ENCODE peak calls at places on chromosomes 11 and 22, in seven cellular contexts. G, J, I, L, U, Z and V are unnamed samples.

GRCh38 chr22:28911279-28911640 is 27.9 kb downstream of the ZNRF3 start:
- DNase-seq in G (no peak), J (no peak), I (no peak), L (no peak), U (no peak), Z (no peak), V (no peak)

GRCh38 chr11:225734-226453 is 10.2 kb downstream of the SIRT3 start:
- DNase-seq in G (no peak), J (no peak), I (no peak), L (peak; percentile 53), U (no peak), Z (no peak), V (no peak)

GRCh38 chr22:22942511-22943329 is 55.1 kb downstream of the IGLL5 start:
- DNase-seq in G (peak; percentile 59), J (peak; percentile 99), I (peak; percentile 44), L (peak; percentile 78), U (peak; percentile 80), Z (no peak), V (peak; percentile 46)

GRCh38 chr22:41271787-41272186 is 14.2 kb downstream of the RANGAP1 start:
- DNase-seq in G (no peak), J (no peak), I (no peak), L (no peak), U (no peak), Z (no peak), V (no peak)

GRCh38 chr11:68406318-68407313 is 53.9 kb upstream of the PPP6R3 start:
- DNase-seq in G (no peak), J (no peak), I (peak; percentile 38), L (no peak), U (no peak), Z (no peak), V (no peak)

GRCh38 chr22:28268176-28268575 is 349.1 kb upstream of the PITPNB start:
- DNase-seq in G (no peak), J (no peak), I (no peak), L (no peak), U (no peak), Z (no peak), V (no peak)

GRCh38 chr22:40203568-40203967 is 25.8 kb downstream of the TNRC6B start:
- DNase-seq in G (no peak), J (no peak), I (no peak), L (no peak), U (no peak), Z (no peak), V (no peak)

GRCh38 chr11:2342557-2342956 is 34.6 kb upstream of the CD81 start:
- DNase-seq in G (no peak), J (no peak), I (no peak), L (no peak), U (no peak), Z (no peak), V (no peak)

GRCh38 chr22:23075525-23076216 is 5.4 kb downstream of the GNAZ start:
- DNase-seq in G (no peak), J (no peak), I (peak; percentile 99), L (no peak), U (no peak), Z (no peak), V (no peak)

GRCh38 chr11:92916299-92916698 is 53.2 kb upstream of the MTNR1B start:
- DNase-seq in G (no peak), J (no peak), I (no peak), L (no peak), U (no peak), Z (no peak), V (no peak)

GRCh38 chr22:17773606-17774205 is 563 bp downstream of the BID start:
- DNase-seq in G (no peak), J (peak; percentile 72), I (peak; percentile 35), L (no peak), U (peak; percentile 93), Z (no peak), V (no peak)

GRCh38 chr11:10497371-10498021 is 42.4 kb downstream of the AMPD3 start:
- DNase-seq in G (no peak), J (no peak), I (no peak), L (no peak), U (no peak), Z (no peak), V (no peak)

GRCh38 chr11:11157201-11157600 is 195.8 kb downstream of the CSNK2A3 start:
- DNase-seq in G (peak; percentile 21), J (peak; percentile 41), I (peak; percentile 33), L (no peak), U (peak; percentile 59), Z (no peak), V (peak; percentile 28)

GRCh38 chr11:57499983-57500461 is 15.5 kb downstream of the SLC43A1 start:
- DNase-seq in G (no peak), J (no peak), I (no peak), L (no peak), U (no peak), Z (no peak), V (no peak)

GRCh38 chr11:46330887-46331652 is 16.2 kb upstream of the DGKZ start:
- DNase-seq in G (no peak), J (no peak), I (no peak), L (no peak), U (no peak), Z (no peak), V (no peak)

GRCh38 chr11:69799582-69799981 is 19.6 kb downstream of the FGF3 start:
- DNase-seq in G (peak; percentile 84), J (peak; percentile 67), I (peak; percentile 23), L (no peak), U (peak; percentile 63), Z (no peak), V (peak; percentile 70)

GRCh38 chr22:35308480-35308945 is 8.8 kb downstream of the TOM1 start:
- DNase-seq in G (no peak), J (no peak), I (no peak), L (peak; percentile 88), U (no peak), Z (no peak), V (no peak)
- H3K4me1 ChIP-seq in G (peaks cover 25% of the 10 kb centered on the region), J (peaks cover 4% of the 10 kb centered on the region), I (peaks cover 64% of the 10 kb centered on the region), L (peaks cover 67% of the 10 kb centered on the region), U (peaks cover 18% of the 10 kb centered on the region), Z (no peaks in the 10 kb centered on the region), V (peaks cover 7% of the 10 kb centered on the region)

GRCh38 chr11:118911113-118911879 is 14.4 kb downstream of the BCL9L start:
- DNase-seq in G (no peak), J (peak; percentile 56), I (peak; percentile 83), L (no peak), U (no peak), Z (no peak), V (no peak)
- TF ChIP-seq YY1 in G (no peak), J (no peak), I (peak; percentile 12), L (no peak), U (no peak), Z (no peak), V (no peak)

GRCh38 chr11:34625576-34625975 is 4.7 kb downstream of the EHF start:
- DNase-seq in G (no peak), J (no peak), I (no peak), L (no peak), U (no peak), Z (no peak), V (no peak)
- H3K4me1 ChIP-seq in G (peaks cover 4% of the 10 kb centered on the region), J (no peaks in the 10 kb centered on the region), I (peaks cover 25% of the 10 kb centered on the region), L (peaks cover 13% of the 10 kb centered on the region), U (no peaks in the 10 kb centered on the region), Z (no peaks in the 10 kb centered on the region), V (no peaks in the 10 kb centered on the region)

GRCh38 chr11:78177216-78177615 is 11.2 kb downstream of the KCTD21 start:
- DNase-seq in G (no peak), J (no peak), I (no peak), L (no peak), U (no peak), Z (no peak), V (no peak)

GRCh38 chr11:78176605-78177141 is 11.8 kb downstream of the KCTD21 start:
- DNase-seq in G (no peak), J (no peak), I (no peak), L (no peak), U (no peak), Z (no peak), V (no peak)

GRCh38 chr11:78179459-78180071 is 8.9 kb downstream of the KCTD21 start:
- DNase-seq in G (no peak), J (peak; percentile 30), I (peak; percentile 69), L (no peak), U (no peak), Z (no peak), V (no peak)

DNA sequence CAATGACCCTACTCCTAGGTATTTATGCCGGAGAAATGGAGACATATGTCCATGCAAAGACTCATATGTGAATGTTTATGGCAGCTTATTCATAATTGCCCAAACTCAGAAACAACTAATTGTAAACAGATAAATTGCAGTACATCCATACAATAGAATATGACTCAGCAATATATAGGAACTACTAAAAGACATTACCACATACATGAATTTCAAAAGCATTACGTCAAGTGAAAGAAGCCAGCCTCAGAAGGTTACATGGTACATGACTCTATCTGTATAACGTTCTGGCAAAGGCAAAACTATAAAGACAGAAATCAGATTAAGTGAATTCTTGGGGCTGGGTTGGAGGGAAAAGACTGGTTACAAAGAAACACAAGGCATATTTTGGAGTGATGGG is 7.3 kb downstream of the KCTD21 start:
- DNase-seq in G (no peak), J (no peak), I (no peak), L (no peak), U (no peak), Z (no peak), V (no peak)
- TF ChIP-seq YY1 in G (no peak), J (no peak), I (no peak), L (no peak), U (no peak), Z (no peak), V (no peak)

DNA sequence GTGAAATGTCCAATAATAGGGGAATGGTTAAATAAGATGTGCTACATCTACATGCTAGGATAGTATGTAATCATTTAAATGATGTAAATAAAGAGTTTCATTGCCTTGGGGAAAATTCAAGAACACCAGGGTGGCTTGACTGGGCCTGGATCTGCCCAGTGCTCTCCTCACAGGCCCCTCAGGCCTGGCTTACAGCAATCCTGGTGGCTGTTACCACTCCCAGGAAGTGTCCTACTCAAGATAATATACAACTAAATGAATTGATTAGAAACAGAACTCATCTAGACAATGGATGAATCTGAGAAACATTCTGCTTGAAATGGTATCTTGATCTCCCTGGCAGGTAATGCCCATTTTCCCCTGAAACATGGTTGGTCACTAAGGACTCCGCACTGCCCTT is 30.8 kb downstream of the MAP6 start:
- DNase-seq in G (no peak), J (no peak), I (no peak), L (no peak), U (no peak), Z (no peak), V (no peak)
- H3K4me1 ChIP-seq in G (no peaks in the 10 kb centered on the region), J (peaks cover 4% of the 10 kb centered on the region), I (peaks cover 7% of the 10 kb centered on the region), L (peaks cover 4% of the 10 kb centered on the region), U (peaks cover 25% of the 10 kb centered on the region), Z (peaks cover 6% of the 10 kb centered on the region), V (peaks cover 6% of the 10 kb centered on the region)

DNA sequence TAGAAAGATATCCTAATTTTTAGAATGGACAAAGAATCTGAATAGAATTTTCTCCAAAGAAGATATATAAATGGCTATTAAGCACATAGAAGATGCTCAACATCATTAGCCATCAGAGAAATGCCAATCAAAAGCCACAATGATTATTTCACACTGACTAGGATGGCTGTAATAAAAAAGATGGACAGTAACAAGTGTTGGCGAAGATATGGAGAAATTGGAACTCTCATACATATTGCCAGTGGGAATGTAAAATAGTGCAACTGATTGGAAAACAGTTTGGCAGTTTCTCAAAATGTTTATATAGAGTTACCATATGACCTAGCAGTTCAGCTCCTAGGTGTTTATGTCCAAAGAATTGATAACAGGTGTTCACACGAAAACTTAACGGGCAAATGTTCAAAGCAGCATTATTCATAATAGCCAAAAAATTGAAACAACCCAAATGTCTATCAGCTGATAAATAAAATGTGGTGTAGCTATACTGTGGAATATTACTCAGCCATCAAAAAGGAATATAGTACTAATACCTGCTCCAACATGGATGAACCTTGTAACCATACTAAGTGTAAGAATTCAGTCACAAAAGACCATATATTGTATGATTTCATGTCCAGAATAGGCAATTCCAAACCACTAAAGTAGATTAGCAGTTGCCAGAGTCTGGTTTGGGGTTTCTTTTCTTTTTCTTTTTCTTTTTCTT is 29.7 kb downstream of the ART5 start:
- DNase-seq in G (no peak), J (no peak), I (no peak), L (no peak), U (no peak), Z (no peak), V (no peak)
- TF ChIP-seq YY1 in G (no peak), J (no peak), I (no peak), L (no peak), U (no peak), Z (no peak), V (no peak)